ENCODE peak calls at places on chromosomes 16 and 17, in four cellular contexts. O, M, B and V are unnamed samples. For H3K4me1, the result is how much of the 10 kb centered on the place peaks cover.

GRCh38 chr16:56999409-57000270 is 10.3 kb downstream of the NLRC5 start:
- DNase-seq in O (no peak), M (no peak), B (no peak), V (peak)

GRCh38 chr16:88628512-88628974 is 9.8 kb upstream of the IL17C start:
- DNase-seq in B (peak), M (no peak), O (no peak), V (peak)

GRCh38 chr17:28402224-28402630 is 3.8 kb downstream of the SLC46A1 start:
- DNase-seq in O (no peak), M (no peak), B (no peak), V (no peak)

GRCh38 chr17:45098869-45099616 is 33.3 kb downstream of the PLCD3 start:
- DNase-seq in M (peak), O (peak), B (peak), V (peak)

GRCh38 chr16:31508706-31509523 is 724 bp upstream of the RUSF1 start:
- DNase-seq in M (no peak), O (no peak), B (peak), V (no peak)

GRCh38 chr16:77660311-77660710 is 62.0 kb upstream of the NUDT7 start:
- DNase-seq in O (no peak), M (no peak), B (peak), V (no peak)

GRCh38 chr16:11213799-11214198 is 42.2 kb downstream of the SOCS1 start:
- DNase-seq in M (no peak), O (no peak), B (no peak), V (no peak)

GRCh38 chr17:47823519-47823918 is 1.9 kb upstream of the OSBPL7 start:
- DNase-seq in M (no peak), O (no peak), B (no peak), V (no peak)

GRCh38 chr17:79799174-79799537 is 2.3 kb upstream of the CBX8 start:
- DNase-seq in M (no peak), B (no peak), O (no peak), V (no peak)

GRCh38 chr16:76653390-76654026 is 376.3 kb downstream of the CNTNAP4 start:
- DNase-seq in B (peak), O (no peak), M (no peak), V (peak)

GRCh38 chr17:77830816-77831490 is 127.5 kb upstream of the TNRC6C start:
- DNase-seq in B (no peak), M (no peak), O (peak), V (no peak)

GRCh38 chr17:69997332-69997731 is 77.7 kb upstream of the KCNJ16 start:
- DNase-seq in M (no peak), B (no peak), O (no peak), V (no peak)

GRCh38 chr16:82470506-82471196 is 156.1 kb upstream of the CDH13 start:
- DNase-seq in M (no peak), B (no peak), O (no peak), V (peak)

GRCh38 chr17:21242780-21243515 is 10.3 kb downstream of the NATD1 start:
- DNase-seq in M (no peak), O (no peak), B (no peak), V (peak)

GRCh38 chr17:32518856-32519768 is 32.3 kb downstream of the CDK5R1 start:
- DNase-seq in M (no peak), B (no peak), O (peak), V (no peak)

GRCh38 chr17:32516450-32516849 is 29.7 kb downstream of the CDK5R1 start:
- DNase-seq in O (no peak), M (no peak), B (no peak), V (no peak)

GRCh38 chr17:32516940-32517711 is 30.3 kb downstream of the CDK5R1 start:
- DNase-seq in B (no peak), O (no peak), M (no peak), V (no peak)

GRCh38 chr17:32519769-32520701 is 33.2 kb downstream of the CDK5R1 start:
- DNase-seq in O (no peak), M (no peak), B (no peak), V (no peak)

GRCh38 chr17:32517982-32518381 is 31.2 kb downstream of the CDK5R1 start:
- DNase-seq in M (no peak), B (no peak), O (no peak), V (no peak)
- H3K4me1 ChIP-seq in M (under half), B (under half), O (under half), V (under half)

GRCh38 chr17:36705651-36706436 is 104.5 kb downstream of the MRM1 start:
- DNase-seq in O (no peak), B (peak), M (peak), V (peak)
- TF ChIP-seq CTCF in O (peak), B (peak), M (peak), V (peak)

GRCh38 chr17:6279659-6280058 is 155.3 kb downstream of the AIPL1 start:
- DNase-seq in M (no peak), O (no peak), B (peak), V (peak)
- H3K4me1 ChIP-seq in M (under half), O (under half), B (under half), V (under half)

DNA sequence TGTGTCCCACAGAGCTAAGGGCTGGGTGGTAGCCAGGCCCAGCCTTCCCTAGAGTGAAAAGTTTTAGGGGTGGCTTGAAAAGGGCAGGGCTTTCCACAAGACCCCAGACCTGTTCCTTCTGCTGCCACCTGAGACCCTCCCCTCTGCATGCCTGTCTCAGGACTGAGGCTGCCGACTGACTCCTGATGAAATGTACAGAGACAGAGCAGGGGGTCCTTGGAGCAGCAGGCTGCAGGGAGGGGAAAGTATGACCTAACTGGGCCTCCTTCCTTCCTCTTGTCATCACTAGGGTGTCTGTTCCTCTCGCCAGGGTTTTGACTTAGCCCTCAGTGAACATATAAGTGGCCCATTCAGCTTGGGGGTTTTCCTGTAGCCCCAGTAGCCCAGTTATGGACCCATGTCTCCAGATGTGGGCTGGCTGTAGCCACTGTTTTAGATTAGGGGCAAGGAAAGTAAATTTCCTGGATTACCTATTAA is 14.9 kb upstream of the NFATC3 start:
- DNase-seq in M (no peak), B (no peak), O (no peak), V (no peak)
- TF ChIP-seq CTCF in M (no peak), B (no peak), O (no peak), V (no peak)

GRCh38 chr16:84834403-84834772 is 14.6 kb downstream of the CRISPLD2 start:
- DNase-seq in B (no peak), O (no peak), M (no peak), V (no peak)
- H3K4me1 ChIP-seq in B (under half), O (under half), M (under half), V (under half)

DNA sequence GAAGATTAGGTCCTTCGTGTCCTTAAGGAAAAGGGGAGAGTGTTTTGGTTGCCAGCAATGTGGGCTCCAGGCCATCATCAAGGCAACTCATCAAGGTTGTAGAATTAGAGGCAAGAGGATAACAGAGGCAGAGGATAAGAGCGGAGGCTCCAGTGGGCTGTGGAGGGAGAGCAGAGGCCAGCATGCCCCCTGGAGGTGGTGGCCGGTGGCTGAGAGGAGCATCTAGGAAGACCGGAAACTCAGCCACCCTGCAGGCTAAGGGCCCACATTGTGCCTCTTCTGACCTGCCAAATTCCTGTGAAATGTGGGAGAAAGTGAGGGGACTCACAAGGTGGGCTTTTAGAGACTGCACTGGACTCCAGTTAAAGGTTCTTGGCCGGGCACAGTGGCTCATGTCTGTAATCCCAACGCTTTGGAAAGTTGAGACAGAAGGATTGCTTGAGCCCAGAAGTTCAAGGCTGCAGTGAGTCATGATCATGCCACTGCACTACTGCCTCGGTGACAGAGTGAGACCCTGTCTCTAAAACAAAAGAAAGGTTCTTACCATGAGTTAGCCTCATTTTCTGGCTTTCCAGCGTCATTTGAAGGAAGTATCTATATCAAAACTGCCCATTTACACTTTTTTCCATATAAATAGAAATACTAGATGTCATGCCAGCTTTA is 62.7 kb upstream of the ADORA2B start:
- DNase-seq in B (peak), M (no peak), O (no peak), V (peak)
- TF ChIP-seq CTCF in B (peak), M (no peak), O (peak), V (peak)

DNA sequence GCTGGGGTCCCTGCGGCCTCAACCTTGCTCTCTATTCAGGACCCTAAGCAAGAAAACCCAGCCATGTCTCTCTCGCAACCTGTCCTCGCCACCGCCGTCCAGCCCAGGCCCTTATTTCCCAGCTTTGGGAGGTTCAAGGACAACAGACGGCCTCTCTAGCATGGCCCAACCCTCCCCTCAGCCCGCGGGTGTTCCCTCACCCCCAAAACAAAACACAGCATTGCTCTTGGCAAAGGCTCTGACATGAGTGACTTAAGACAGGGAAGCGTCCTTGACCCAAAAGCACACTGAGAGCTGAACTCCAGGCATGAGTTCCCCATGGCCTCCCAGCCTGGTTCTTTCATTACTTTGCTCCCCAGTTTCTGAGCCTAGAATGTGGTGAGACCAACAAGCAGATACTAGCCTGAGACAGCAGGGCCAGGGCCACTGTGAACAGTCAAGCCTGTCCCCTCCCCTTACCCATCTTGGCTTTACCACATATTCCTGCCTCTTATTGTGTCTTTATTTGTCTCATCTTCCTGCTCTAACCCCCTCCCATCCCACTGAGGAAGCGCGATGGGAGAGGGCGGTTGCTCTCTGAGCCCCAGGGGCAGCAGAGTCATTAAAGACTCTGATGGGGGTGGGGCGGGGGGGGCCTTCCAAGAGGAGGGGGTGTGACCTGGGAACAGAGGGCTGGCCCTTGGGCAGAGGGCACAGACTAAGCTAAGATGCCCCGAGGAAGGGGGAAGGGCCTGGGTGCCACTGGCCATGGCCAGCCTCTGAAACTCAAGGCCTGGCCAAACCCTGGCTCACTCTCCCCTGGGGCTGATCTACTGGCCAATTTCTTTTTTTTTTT is 11.8 kb downstream of the SREBF1 start:
- DNase-seq in O (no peak), M (no peak), B (no peak), V (no peak)
- H3K4me1 ChIP-seq in O (half or more), M (half or more), B (half or more), V (under half)